ENCODE peak calls at places on chromosomes 2 and 18, in ten cellular contexts. K, O, N, X, Y, M, V, E, J and A are unnamed samples.

GRCh38 chr2:85648619-85649018 is 19.4 kb downstream of the SFTPB start:
- DNase-seq in N (no peak), X (peak; percentile 49), E (peak; percentile 57), K (no peak), Y (peak; percentile 66), M (no peak), J (no peak), O (no peak), V (no peak), A (peak; percentile 42)

GRCh38 chr2:18378020-18378653 is 182.3 kb downstream of the RDH14 start:
- DNase-seq in N (no peak), M (no peak), Y (peak; percentile 54), X (peak; percentile 62), V (peak; percentile 11), E (peak; percentile 57), O (no peak), J (no peak), K (no peak), A (peak; percentile 65)

GRCh38 chr2:149733936-149734685 is 146.5 kb upstream of the MMADHC start:
- DNase-seq in X (peak; percentile 4), K (no peak), J (no peak), O (no peak), V (no peak), E (no peak), Y (peak; percentile 94), M (no peak), N (no peak), A (peak; percentile 11)

GRCh38 chr2:145114726-145115125 is 594.8 kb upstream of the ZEB2 start:
- DNase-seq in E (no peak), Y (peak; percentile 37), O (no peak), J (no peak), M (no peak), K (no peak), V (no peak), N (no peak), X (no peak), A (no peak)

GRCh38 chr18:48622911-48623431 is 84.1 kb downstream of the CTIF start:
- DNase-seq in J (no peak), O (no peak), M (no peak), V (no peak), X (no peak), K (peak; percentile 51), N (no peak), E (no peak), Y (no peak), A (peak; percentile 69)

GRCh38 chr2:127654084-127654837 is 8.3 kb downstream of the GPR17 start:
- DNase-seq in V (no peak), J (no peak), M (no peak), N (peak; percentile 64), Y (no peak), E (no peak), K (no peak), X (no peak), O (no peak), A (no peak)

GRCh38 chr2:231245253-231246094 is 47.0 kb downstream of the ARMC9 start:
- DNase-seq in J (peak; percentile 67), E (no peak), N (no peak), Y (peak; percentile 7), M (no peak), X (no peak), K (no peak), O (peak; percentile 40), V (no peak), A (no peak)

GRCh38 chr2:31202833-31203232 is 14.5 kb downstream of the CAPN14 start:
- DNase-seq in K (no peak), O (no peak), M (no peak), J (no peak), X (peak; percentile 23), Y (no peak), E (no peak), V (no peak), N (no peak), A (no peak)

DNA sequence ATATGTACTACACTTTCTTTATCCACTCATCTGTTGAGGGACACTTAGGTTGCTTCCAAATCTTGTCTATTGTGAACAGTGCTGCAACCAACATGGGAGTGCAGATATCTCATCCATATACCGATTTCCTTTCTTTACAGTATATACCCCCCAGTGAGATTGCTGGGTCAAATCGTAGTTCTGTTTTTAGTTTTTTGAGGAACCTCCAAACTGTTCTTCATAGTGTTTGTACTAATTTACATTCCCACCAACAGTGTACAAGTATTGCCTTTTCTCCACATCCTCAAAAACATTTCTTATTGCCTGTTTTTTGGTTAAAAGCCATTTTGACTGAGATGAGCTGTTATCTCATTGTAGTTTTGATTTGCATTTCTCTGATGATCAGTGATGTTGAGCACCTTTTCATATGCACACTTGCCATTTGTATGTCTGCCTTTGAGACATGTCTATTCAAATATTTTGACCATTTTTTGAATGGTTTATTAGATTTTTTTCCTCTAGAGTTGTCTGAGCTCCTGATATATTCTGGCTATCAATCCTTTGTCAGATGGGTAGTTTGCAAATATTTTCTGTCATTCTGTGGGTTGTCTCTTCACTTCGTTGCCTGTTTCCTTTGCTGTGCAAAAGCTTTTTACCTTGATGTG is 12.2 kb downstream of the PLEK start:
- DNase-seq in V (no peak), J (no peak), Y (no peak), N (no peak), K (no peak), X (no peak), O (no peak), M (no peak), E (no peak), A (no peak)
- TF ChIP-seq POLR2AphosphoS5 in V (no peak), J (no peak), Y (no peak), N (no peak), K (no peak), X (no peak), O (no peak), M (no peak), E (no peak), A (no peak)

GRCh38 chr2:23482188-23482587 is 97.2 kb downstream of the KLHL29 start:
- DNase-seq in J (no peak), Y (no peak), X (no peak), K (no peak), N (no peak), M (no peak), O (no peak), E (no peak), V (no peak), A (no peak)

GRCh38 chr2:23478933-23479683 is 94.1 kb downstream of the KLHL29 start:
- DNase-seq in N (no peak), M (no peak), Y (no peak), J (no peak), X (no peak), V (no peak), O (no peak), E (no peak), K (no peak), A (no peak)

GRCh38 chr2:23482607-23483006 is 97.6 kb downstream of the KLHL29 start:
- DNase-seq in N (no peak), J (no peak), Y (no peak), O (no peak), V (no peak), M (no peak), X (no peak), K (no peak), E (no peak), A (no peak)

GRCh38 chr2:23478087-23478932 is 93.3 kb downstream of the KLHL29 start:
- DNase-seq in M (no peak), X (no peak), V (no peak), N (no peak), E (no peak), O (no peak), Y (no peak), K (no peak), J (no peak), A (peak; percentile 62)

DNA sequence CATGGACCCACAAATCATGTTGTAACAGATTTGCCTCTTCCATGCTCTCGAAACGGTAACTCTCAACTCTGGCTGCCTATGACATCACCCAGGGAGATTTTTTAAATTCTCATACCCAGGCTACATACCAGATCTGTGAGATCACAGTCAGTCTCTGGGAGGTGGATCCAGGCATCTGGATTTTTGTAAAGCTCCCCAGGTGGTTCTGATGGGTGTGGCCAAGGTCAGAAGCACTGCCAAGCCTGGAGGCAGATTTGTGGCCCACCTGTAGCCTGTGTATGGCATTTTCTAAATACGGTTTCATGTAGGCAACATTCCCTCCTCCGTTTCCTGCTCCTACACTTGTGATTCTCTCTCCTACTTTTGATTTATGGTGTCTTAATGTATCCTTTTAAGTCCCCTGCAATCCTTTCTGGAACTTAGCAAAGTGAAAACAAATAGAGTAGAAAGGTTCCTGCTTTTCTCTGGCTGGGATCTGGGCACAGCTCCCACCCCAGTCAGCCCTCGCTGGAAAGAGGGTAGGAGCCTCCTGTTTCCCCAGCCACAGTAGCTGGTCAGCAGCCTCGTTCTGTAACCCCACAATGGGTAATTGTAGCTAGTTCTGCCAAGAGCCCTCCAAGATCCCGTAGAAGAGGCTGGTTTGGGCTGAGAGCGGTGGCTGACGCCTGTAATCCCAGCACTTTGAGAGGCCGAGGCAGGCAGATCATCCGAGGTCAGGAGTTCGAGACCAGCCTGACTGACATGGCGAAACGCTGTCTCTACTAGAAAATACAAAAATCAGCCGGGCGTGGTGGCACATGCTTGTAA is 96.2 kb downstream of the KLHL29 start:
- DNase-seq in K (peak; percentile 60), N (no peak), J (no peak), E (no peak), M (no peak), O (no peak), Y (no peak), V (no peak), X (no peak), A (peak; percentile 90)
- TF ChIP-seq POLR2AphosphoS5 in K (no peak), N (no peak), J (no peak), E (no peak), M (no peak), O (no peak), Y (no peak), V (no peak), X (no peak), A (no peak)

DNA sequence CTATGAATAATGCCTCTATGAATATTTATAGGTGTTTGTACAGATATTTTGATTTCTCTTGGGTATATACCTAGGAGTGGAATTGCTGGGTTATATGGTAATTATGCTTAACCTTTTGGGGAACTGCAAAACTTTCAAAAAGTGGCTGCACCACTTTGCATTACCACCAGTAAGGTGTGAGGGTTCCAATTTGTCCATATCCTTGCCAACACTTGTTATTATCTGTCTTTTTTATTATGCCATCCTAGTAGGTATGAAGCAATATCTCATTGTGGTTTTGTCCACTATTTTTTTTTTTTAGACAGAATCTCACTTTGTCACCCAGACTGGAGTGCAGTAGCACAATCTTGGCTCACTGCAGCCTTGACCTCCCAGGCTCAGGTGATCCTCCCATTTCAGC is 112.2 kb upstream of the FBXO11 start:
- DNase-seq in K (no peak), X (no peak), M (no peak), V (no peak), Y (no peak), N (no peak), J (no peak), O (no peak), E (no peak), A (no peak)
- TF ChIP-seq POLR2AphosphoS5 in K (no peak), X (no peak), M (no peak), V (no peak), Y (no peak), N (no peak), J (no peak), O (no peak), E (no peak), A (no peak)

DNA sequence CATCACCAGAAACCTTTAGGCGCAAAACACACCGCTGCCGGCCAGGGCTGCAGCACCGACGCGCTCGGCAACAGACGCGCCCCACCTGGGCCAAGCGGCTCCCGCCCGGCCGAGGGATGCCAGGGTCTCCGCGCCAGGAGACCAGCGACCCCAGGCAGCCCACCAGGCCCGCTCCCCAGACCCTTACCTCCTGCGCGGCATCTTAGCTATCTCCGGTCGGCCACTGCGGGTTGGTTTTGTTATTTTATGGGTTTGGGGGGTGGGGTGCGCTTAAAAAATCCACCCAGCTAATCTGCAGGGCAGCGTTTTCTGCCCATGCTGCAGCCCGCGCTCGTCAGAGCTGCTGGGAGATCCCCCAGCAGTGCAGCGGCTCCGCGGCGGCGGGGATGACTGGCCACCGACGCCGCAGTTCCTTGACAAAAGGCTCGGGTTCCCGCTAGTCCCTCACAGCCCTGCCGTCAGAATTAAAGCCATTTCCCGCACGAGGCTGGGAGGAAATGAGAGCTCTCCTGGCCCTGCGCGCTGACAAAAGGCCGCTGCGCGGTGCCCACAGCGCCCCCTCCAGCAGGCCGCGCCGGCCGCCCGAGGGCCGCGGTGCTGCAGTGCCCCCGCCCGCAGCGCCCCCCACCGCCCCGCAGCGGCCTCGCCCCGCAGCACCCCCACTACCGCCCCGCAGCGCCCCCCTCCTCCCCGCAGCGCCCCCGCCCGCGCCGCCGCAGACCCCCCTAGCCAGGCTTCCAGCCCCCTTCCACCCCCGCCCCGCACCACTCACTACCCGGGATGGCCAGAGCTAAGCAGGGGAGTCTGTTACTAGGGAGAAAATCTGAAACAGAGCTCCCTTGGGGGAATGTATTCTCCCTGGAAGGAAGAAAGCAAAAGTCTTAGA is at the start of gene ADD2:
- DNase-seq in J (peak; percentile 9), N (peak; percentile 83), Y (peak; percentile 21), M (no peak), E (peak; percentile 84), X (peak; percentile 93), O (no peak), K (no peak), V (no peak), A (peak; percentile 83)
- TF ChIP-seq POLR2AphosphoS5 in J (no peak), N (no peak), Y (no peak), M (no peak), E (no peak), X (no peak), O (no peak), K (no peak), V (no peak), A (peak; percentile 85)